ENCODE peak calls at places on chromosomes 4 and X, in four cellular contexts. One of them, this sample, is unnamed.

GRCh38 chr4:82099863-82100579 is 273.8 kb downstream of the HNRNPD start:
- DNase-seq in ACHN: no peak
- DNase-seq in NCI-H774: no peak
- DNase-seq in activated CD4-positive, alpha-beta T cell treated with anti-CD3 and anti-CD28 coated beads, Interleukin-2, amount 50 U/mL, for 24 hours: no peak
- DNase-seq in this sample: no peak

GRCh38 chrX:20067709-20068315 is 48.9 kb downstream of the MAP7D2 start:
- DNase-seq in activated CD4-positive, alpha-beta T cell treated with anti-CD3 and anti-CD28 coated beads, Interleukin-2, amount 50 U/mL, for 24 hours: no peak
- DNase-seq in ACHN: peak; percentile 2
- DNase-seq in NCI-H774: peak; percentile 43
- DNase-seq in this sample: peak; percentile 71

GRCh38 chr4:118939169-118939779 is 50.6 kb downstream of the SYNPO2 start:
- DNase-seq in ACHN: no peak
- DNase-seq in NCI-H774: no peak
- DNase-seq in activated CD4-positive, alpha-beta T cell treated with anti-CD3 and anti-CD28 coated beads, Interleukin-2, amount 50 U/mL, for 24 hours: no peak
- DNase-seq in this sample: no peak

GRCh38 chrX:51804741-51805140 is 61.5 kb downstream of the GSPT2 start:
- DNase-seq in activated CD4-positive, alpha-beta T cell treated with anti-CD3 and anti-CD28 coated beads, Interleukin-2, amount 50 U/mL, for 24 hours: no peak
- DNase-seq in ACHN: no peak
- DNase-seq in NCI-H774: no peak
- DNase-seq in this sample: no peak

GRCh38 chrX:44897539-44897938 is 24.6 kb downstream of the KDM6A start:
- DNase-seq in NCI-H774: no peak
- DNase-seq in ACHN: no peak
- DNase-seq in activated CD4-positive, alpha-beta T cell treated with anti-CD3 and anti-CD28 coated beads, Interleukin-2, amount 50 U/mL, for 24 hours: no peak
- DNase-seq in this sample: no peak

GRCh38 chr4:152065545-152065944 is 304.7 kb upstream of the GATB start:
- DNase-seq in ACHN: no peak
- DNase-seq in activated CD4-positive, alpha-beta T cell treated with anti-CD3 and anti-CD28 coated beads, Interleukin-2, amount 50 U/mL, for 24 hours: no peak
- DNase-seq in NCI-H774: no peak
- DNase-seq in this sample: no peak

GRCh38 chrX:44914532-44915198 is 41.7 kb downstream of the KDM6A start:
- DNase-seq in activated CD4-positive, alpha-beta T cell treated with anti-CD3 and anti-CD28 coated beads, Interleukin-2, amount 50 U/mL, for 24 hours: no peak
- DNase-seq in ACHN: peak; percentile 65
- DNase-seq in NCI-H774: no peak
- DNase-seq in this sample: peak; percentile 53

GRCh38 chr4:149176019-149176418 is 639.6 kb downstream of the IQCM start:
- DNase-seq in ACHN: no peak
- DNase-seq in NCI-H774: no peak
- DNase-seq in activated CD4-positive, alpha-beta T cell treated with anti-CD3 and anti-CD28 coated beads, Interleukin-2, amount 50 U/mL, for 24 hours: no peak
- DNase-seq in this sample: no peak

GRCh38 chr4:56742080-56742871 is 61.2 kb upstream of the HOPX start:
- DNase-seq in NCI-H774: no peak
- DNase-seq in ACHN: no peak
- DNase-seq in activated CD4-positive, alpha-beta T cell treated with anti-CD3 and anti-CD28 coated beads, Interleukin-2, amount 50 U/mL, for 24 hours: no peak
- DNase-seq in this sample: peak; percentile 8

GRCh38 chr4:15963001-15963451 is at the start of gene FGFBP2:
- DNase-seq in ACHN: peak; percentile 43
- DNase-seq in NCI-H774: no peak
- DNase-seq in activated CD4-positive, alpha-beta T cell treated with anti-CD3 and anti-CD28 coated beads, Interleukin-2, amount 50 U/mL, for 24 hours: no peak
- DNase-seq in this sample: peak; percentile 33

GRCh38 chr4:37780444-37781133 is 45.9 kb upstream of the PGM2 start:
- DNase-seq in NCI-H774: no peak
- DNase-seq in activated CD4-positive, alpha-beta T cell treated with anti-CD3 and anti-CD28 coated beads, Interleukin-2, amount 50 U/mL, for 24 hours: no peak
- DNase-seq in ACHN: no peak
- DNase-seq in this sample: no peak

GRCh38 chr4:14184265-14184664 is 556.7 kb upstream of the BOD1L1 start:
- DNase-seq in ACHN: no peak
- DNase-seq in NCI-H774: no peak
- DNase-seq in activated CD4-positive, alpha-beta T cell treated with anti-CD3 and anti-CD28 coated beads, Interleukin-2, amount 50 U/mL, for 24 hours: no peak
- DNase-seq in this sample: no peak

GRCh38 chr4:163042306-163042705 is 124.4 kb downstream of the NAF1 start:
- DNase-seq in NCI-H774: no peak
- DNase-seq in activated CD4-positive, alpha-beta T cell treated with anti-CD3 and anti-CD28 coated beads, Interleukin-2, amount 50 U/mL, for 24 hours: no peak
- DNase-seq in ACHN: no peak
- DNase-seq in this sample: no peak